ENCODE peak calls at places on chromosome 15, in four cellular contexts. L, S, E and Y are unnamed samples.
A peak's percentile ranks its signal among the peaks of the same experiment; 100 is the strongest.

GRCh38 chr15:32919749-32920414 is 202.1 kb downstream of the GREM1 start:
- DNase-seq in S (no peak), E (no peak), L (no peak), Y (no peak)

GRCh38 chr15:69484837-69485236 is 32.2 kb downstream of the RPLP1 start:
- DNase-seq in S (no peak), E (no peak), L (no peak), Y (no peak)

GRCh38 chr15:60793656-60794055 is 314.7 kb upstream of the ICE2 start:
- DNase-seq in L (no peak), S (no peak), E (no peak), Y (no peak)

GRCh38 chr15:31367730-31368344 is 41.2 kb downstream of the KLF13 start:
- DNase-seq in S (no peak), L (no peak), E (no peak), Y (no peak)

GRCh38 chr15:70794596-70795310 is 31.4 kb upstream of the UACA start:
- DNase-seq in S (no peak), L (no peak), E (no peak), Y (no peak)

GRCh38 chr15:25181290-25182097 is 226.7 kb downstream of the SNRPN start:
- DNase-seq in S (no peak), E (no peak), L (no peak), Y (no peak)

GRCh38 chr15:86830304-86830703 is 750.6 kb downstream of the AGBL1 start:
- DNase-seq in L (no peak), E (no peak), S (no peak), Y (no peak)

GRCh38 chr15:69713726-69714559 is 261.3 kb downstream of the RPLP1 start:
- DNase-seq in L (no peak), E (no peak), S (no peak), Y (no peak)

GRCh38 chr15:60575995-60576394 is 97.1 kb upstream of the ICE2 start:
- DNase-seq in S (no peak), L (no peak), E (peak; percentile 69), Y (no peak)

GRCh38 chr15:69748700-69749099 is 296.1 kb downstream of the RPLP1 start:
- DNase-seq in L (no peak), E (no peak), S (no peak), Y (no peak)

GRCh38 chr15:32222716-32223115 is 180.4 kb downstream of the GOLGA8K start:
- DNase-seq in L (no peak), S (no peak), E (no peak), Y (no peak)

GRCh38 chr15:75195122-75195765 is 6.4 kb upstream of the C15orf39 start:
- DNase-seq in S (no peak), E (no peak), L (no peak), Y (no peak)

GRCh38 chr15:43934480-43934879 is 107.7 kb downstream of the WDR76 start:
- DNase-seq in L (no peak), E (no peak), S (no peak), Y (no peak)

GRCh38 chr15:33561407-33561806 is 250.6 kb downstream of the RYR3 start:
- DNase-seq in E (no peak), L (no peak), S (no peak), Y (no peak)

GRCh38 chr15:87733005-87733404 is 523.5 kb downstream of the NTRK3 start:
- DNase-seq in S (no peak), E (no peak), L (no peak), Y (no peak)

GRCh38 chr15:84604804-84605203 is 4.0 kb downstream of the ZSCAN2 start:
- DNase-seq in L (no peak), E (no peak), S (no peak), Y (no peak)

GRCh38 chr15:77495806-77496589 is 75.3 kb downstream of the HMG20A start:
- DNase-seq in E (no peak), S (no peak), L (no peak), Y (no peak)

GRCh38 chr15:82999426-82999825 is 12.0 kb downstream of the C15orf40 start:
- DNase-seq in S (no peak), E (no peak), L (no peak), Y (no peak)

GRCh38 chr15:31215490-31216209 is 111.0 kb upstream of the KLF13 start:
- DNase-seq in E (peak; percentile 54), L (peak; percentile 73), S (no peak), Y (no peak)

GRCh38 chr15:66864871-66865281 is 162.8 kb downstream of the SMAD6 start:
- DNase-seq in S (no peak), L (no peak), E (no peak), Y (no peak)

GRCh38 chr15:64536244-64536836 is 76.0 kb downstream of the ZNF609 start:
- DNase-seq in S (peak; percentile 79), E (peak; percentile 85), L (no peak), Y (peak; percentile 64)

GRCh38 chr15:68405426-68406250 is 26.3 kb downstream of the ITGA11 start:
- DNase-seq in L (no peak), E (no peak), S (no peak), Y (no peak)

GRCh38 chr15:74251187-74251811 is 15.2 kb downstream of the CCDC33 start:
- DNase-seq in L (no peak), S (no peak), E (no peak), Y (no peak)

GRCh38 chr15:80777836-80778620 is 1.1 kb upstream of the CEMIP start:
- DNase-seq in L (no peak), E (no peak), S (no peak), Y (no peak)

GRCh38 chr15:46917853-46918252 is 799.5 kb upstream of the SEMA6D start:
- DNase-seq in E (no peak), L (no peak), S (no peak), Y (no peak)

GRCh38 chr15:79283252-79284048 is 928 bp downstream of the ANKRD34C start:
- DNase-seq in E (no peak), L (peak; percentile 32), S (no peak), Y (no peak)
- TF ChIP-seq SIN3A in E (no peak), L (no peak), S (no peak), Y (no peak)

DNA sequence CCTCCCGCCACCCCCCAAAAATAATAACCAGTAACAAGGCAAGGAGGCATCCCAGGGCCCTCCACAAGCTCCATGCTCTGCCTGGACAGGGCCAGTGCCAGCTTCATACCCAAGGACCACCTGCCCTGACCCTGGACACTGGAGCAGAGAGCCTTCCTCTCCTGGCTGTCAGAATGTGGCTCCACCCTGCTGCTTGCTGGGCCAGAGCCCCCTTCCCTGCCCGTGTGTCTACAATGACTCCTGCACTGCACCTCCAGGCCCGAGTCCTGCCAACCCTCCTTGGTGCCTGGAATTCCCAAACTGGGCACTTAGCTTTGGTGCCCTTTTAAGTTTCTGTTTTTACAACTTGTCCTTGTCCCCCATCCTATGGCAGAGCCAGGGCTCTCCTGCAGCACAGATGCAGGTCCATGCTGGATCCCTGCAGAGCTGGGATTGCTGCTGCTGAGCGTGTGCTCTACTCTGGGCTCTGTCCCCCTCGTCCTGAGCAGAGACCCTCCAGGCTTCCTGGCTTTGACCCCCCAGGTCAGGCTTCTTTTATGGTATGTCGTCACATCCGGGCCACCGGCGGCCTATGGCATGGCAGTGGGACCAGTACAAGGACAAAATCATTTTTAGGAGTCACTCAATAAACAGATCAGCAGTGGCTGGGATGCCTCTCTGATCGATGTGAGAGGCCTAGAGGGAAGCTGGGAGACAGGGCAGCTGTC is 11.4 kb upstream of the SNRPA1 start:
- DNase-seq in L (no peak), S (no peak), E (no peak), Y (no peak)
- TF ChIP-seq TCF7L2 in L (no peak), S (no peak), E (no peak), Y (no peak)

GRCh38 chr15:89828324-89829145 is 13.9 kb upstream of the ANPEP start:
- DNase-seq in L (no peak), S (no peak), E (no peak), Y (no peak)
- TF ChIP-seq SIN3A in L (no peak), S (no peak), E (no peak), Y (no peak)

GRCh38 chr15:40052604-40053003 is 13.6 kb upstream of the SRP14 start:
- DNase-seq in E (no peak), S (no peak), L (no peak), Y (no peak)

GRCh38 chr15:40053234-40054055 is 14.5 kb upstream of the SRP14 start:
- DNase-seq in L (no peak), S (no peak), E (no peak), Y (no peak)

GRCh38 chr15:40054056-40054745 is 15.2 kb upstream of the SRP14 start:
- DNase-seq in L (no peak), E (no peak), S (no peak), Y (no peak)

GRCh38 chr15:40055576-40056293 is 16.8 kb upstream of the SRP14 start:
- DNase-seq in L (no peak), E (no peak), S (no peak), Y (no peak)

DNA sequence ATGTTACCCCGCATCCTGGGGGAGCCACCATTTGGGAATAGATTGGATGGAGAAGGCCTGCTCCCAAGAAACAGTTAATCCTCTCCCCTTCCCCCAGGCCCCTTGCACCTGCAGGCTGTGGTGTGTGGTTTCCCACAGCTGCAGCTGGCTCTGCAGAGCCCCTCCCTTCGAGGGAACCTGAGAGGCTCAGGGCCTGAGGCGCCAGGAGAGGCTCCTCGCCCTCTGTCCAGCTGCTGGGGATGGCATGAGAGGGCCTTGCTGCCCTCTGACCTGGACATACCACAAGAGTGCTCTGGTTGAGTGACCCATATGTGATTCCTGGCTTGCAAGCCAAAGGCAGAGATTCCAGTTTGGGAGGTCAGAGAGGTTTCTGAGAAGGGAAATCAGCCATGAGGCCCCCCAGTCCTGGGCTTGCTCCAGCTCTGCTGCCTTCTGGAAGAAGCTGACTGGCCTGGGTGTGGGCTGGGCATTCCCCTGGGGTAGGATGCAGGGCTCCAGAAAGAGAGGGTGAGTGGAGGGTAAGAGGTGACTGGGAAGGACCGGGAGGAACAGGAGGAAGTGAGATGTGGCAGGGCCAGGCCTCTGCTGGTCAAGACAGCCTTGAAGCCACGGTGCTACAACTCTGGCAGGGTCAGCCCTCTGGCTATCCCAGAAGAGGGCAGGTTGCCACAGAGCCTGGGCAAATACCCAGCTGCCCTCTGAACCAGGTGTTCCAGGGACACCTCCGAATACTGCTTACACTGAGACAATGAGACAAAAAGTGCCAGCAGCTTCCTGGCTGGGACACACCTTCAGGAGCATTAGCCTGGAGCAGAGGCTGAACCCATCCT is 16.0 kb upstream of the SRP14 start:
- DNase-seq in S (no peak), E (no peak), L (no peak), Y (no peak)
- TF ChIP-seq TCF7L2 in S (no peak), E (no peak), L (no peak), Y (no peak)